ENCODE peak calls at places on chromosome X, in eight cellular contexts. O is RCC 7860; V is AG09319; D is tibial artery; H is PC-3; Y is T follicular helper cell; M is stimulated activated CD8-positive, alpha-beta memory T cell treated with anti-CD3 and anti-CD28 coated beads, Interleukin-15, amount 100 ng/mL, for 24 hours; Z is HT-29. F is an unnamed sample.

GRCh38 chrX:12330841-12331240 is 192.6 kb downstream of the FRMPD4 start:
- DNase-seq in M (no peak), Z (no peak), D (no peak), V (no peak), Y (no peak), H (no peak), O (no peak), F (no peak)

GRCh38 chrX:40285876-40286275 is 188.1 kb upstream of the BCOR start:
- DNase-seq in O (no peak), Y (no peak), H (no peak), Z (no peak), M (no peak), D (no peak), V (no peak), F (no peak)

GRCh38 chrX:13119386-13119785 is 75.0 kb upstream of the FAM9C start:
- DNase-seq in D (no peak), V (no peak), M (no peak), O (no peak), H (peak; percentile 71), Z (no peak), Y (no peak), F (no peak)

GRCh38 chrX:111492085-111492484 is 19.4 kb upstream of the SERTM2 start:
- DNase-seq in O (no peak), M (no peak), Y (no peak), Z (no peak), D (no peak), H (no peak), V (no peak), F (no peak)

GRCh38 chrX:69109706-69110635 is 55.3 kb downstream of the PJA1 start:
- DNase-seq in O (peak; percentile 4), D (no peak), Y (no peak), Z (peak; percentile 20), V (no peak), M (no peak), H (peak; percentile 93), F (no peak)

GRCh38 chrX:19389217-19389616 is 45.5 kb downstream of the PDHA1 start:
- DNase-seq in V (no peak), O (no peak), H (no peak), Z (no peak), D (no peak), M (no peak), Y (no peak), F (no peak)

GRCh38 chrX:123190096-123190495 is 6.0 kb downstream of the GRIA3 start:
- DNase-seq in Y (no peak), D (no peak), O (no peak), M (no peak), Z (no peak), V (no peak), H (no peak), F (no peak)

GRCh38 chrX:69616520-69617203 is 749 bp downstream of the EDA start:
- DNase-seq in V (no peak), Y (no peak), M (no peak), O (no peak), H (no peak), Z (no peak), D (peak; percentile 20), F (no peak)

GRCh38 chrX:9677098-9677739 is 88.4 kb downstream of the GPR143 start:
- DNase-seq in M (no peak), V (no peak), O (no peak), Y (no peak), H (peak; percentile 56), D (no peak), Z (peak; percentile 8), F (peak; percentile 66)

GRCh38 chrX:30654989-30655607 is 1.9 kb downstream of the GK start:
- DNase-seq in Y (no peak), O (no peak), M (no peak), H (peak; percentile 73), V (no peak), D (no peak), Z (no peak), F (no peak)

GRCh38 chrX:30373951-30374350 is 64.8 kb upstream of the NR0B1 start:
- DNase-seq in H (no peak), M (no peak), V (no peak), Z (no peak), Y (no peak), D (no peak), O (peak; percentile 84), F (no peak)

GRCh38 chrX:145549476-145549875 is 268.2 kb upstream of the SLITRK2 start:
- DNase-seq in Z (no peak), V (no peak), Y (no peak), D (no peak), M (no peak), H (no peak), O (no peak), F (no peak)

GRCh38 chrX:10569946-10570345 is 50.4 kb downstream of the MID1 start:
- DNase-seq in Z (no peak), O (no peak), D (no peak), H (no peak), V (no peak), M (no peak), Y (no peak), F (no peak)

F was measured in immature natural killer cell.